ENCODE peak calls at places on chromosome 5, in ten cellular contexts. H is GM06990; D is activated CD8-positive, alpha-beta memory T cell treated with anti-CD3 and anti-CD28 coated beads for 1 hour; X is fibroblast of lung; P is H1; U is iPS-NIHi11; G is RPMI8226; Q is germinal center; E is substantia nigra; B is aorta. R is an unnamed sample.

GRCh38 chr5:172902497-172903472 is 56.4 kb upstream of the RPL26L1 start:
- DNase-seq in U (peak), Q (no peak), G (no peak), X (peak), E (no peak), D (no peak), H (no peak), B (peak), P (peak), R (peak)

GRCh38 chr5:17828709-17829108 is 194.4 kb downstream of the TAF11L14 start:
- DNase-seq in Q (no peak), G (no peak), U (no peak), P (no peak), D (no peak), E (no peak), X (no peak), B (no peak), H (no peak), R (no peak)

GRCh38 chr5:131545856-131546255 is 89.2 kb downstream of the RAPGEF6 start:
- DNase-seq in B (no peak), D (no peak), E (no peak), H (no peak), Q (no peak), U (no peak), X (peak), P (no peak), G (no peak), R (peak)

GRCh38 chr5:38607396-38607795 is 51.0 kb upstream of the LIFR start:
- DNase-seq in P (no peak), D (no peak), U (no peak), Q (no peak), H (no peak), X (peak), G (no peak), B (no peak), E (no peak), R (peak)

GRCh38 chr5:96691503-96692303 is 29.5 kb downstream of the CAST start:
- DNase-seq in U (no peak), P (no peak), H (no peak), G (no peak), Q (no peak), X (no peak), D (no peak), B (no peak), E (no peak), R (no peak)

GRCh38 chr5:43409809-43410271 is 2.4 kb downstream of the CCL28 start:
- DNase-seq in H (no peak), P (no peak), D (no peak), X (no peak), G (no peak), U (no peak), Q (no peak), B (no peak), E (no peak), R (no peak)

GRCh38 chr5:113123563-113123962 is 147.0 kb downstream of the DCP2 start:
- DNase-seq in B (no peak), Q (peak), E (no peak), D (no peak), U (peak), G (no peak), P (no peak), X (no peak), H (no peak), R (peak)

GRCh38 chr5:141084487-141084989 is 9.9 kb upstream of the PCDHB2 start:
- DNase-seq in E (no peak), P (peak), G (peak), Q (no peak), H (no peak), B (no peak), D (no peak), X (peak), U (peak), R (no peak)

GRCh38 chr5:95414441-95414840 is 23.3 kb downstream of the FAM81B start:
- DNase-seq in U (no peak), E (no peak), G (no peak), Q (no peak), B (no peak), D (no peak), H (no peak), X (no peak), P (no peak), R (no peak)

GRCh38 chr5:51039915-51040314 is 343.3 kb upstream of the ISL1 start:
- DNase-seq in X (no peak), H (no peak), B (no peak), G (no peak), D (no peak), E (no peak), P (no peak), Q (no peak), U (no peak), R (no peak)

GRCh38 chr5:149550267-149550582 is 1.0 kb downstream of the CSNK1A1 start:
- DNase-seq in D (no peak), B (no peak), U (no peak), E (no peak), H (no peak), G (peak), X (peak), P (no peak), Q (peak), R (peak)

GRCh38 chr5:59765446-59765845 is 128.1 kb downstream of the PDE4D start:
- DNase-seq in B (no peak), D (no peak), X (no peak), Q (no peak), U (no peak), E (no peak), H (no peak), P (no peak), G (no peak), R (no peak)

GRCh38 chr5:76081811-76082783 is 1.1 kb upstream of the SV2C start:
- DNase-seq in H (no peak), X (no peak), D (no peak), B (peak), E (no peak), U (peak), P (peak), Q (no peak), G (no peak), R (peak)

GRCh38 chr5:35803221-35803651 is 53.5 kb upstream of the IL7R start:
- DNase-seq in G (no peak), E (peak), D (no peak), U (peak), P (peak), Q (no peak), H (no peak), X (peak), B (no peak), R (peak)

GRCh38 chr5:135033026-135033861 is 784 bp downstream of the PITX1 start:
- DNase-seq in U (no peak), H (no peak), X (peak), Q (no peak), E (no peak), G (no peak), P (peak), B (peak), D (no peak), R (peak)

GRCh38 chr5:41707853-41708603 is 162.2 kb downstream of the OXCT1 start:
- DNase-seq in G (peak), P (peak), X (peak), B (no peak), H (no peak), E (no peak), Q (no peak), D (no peak), U (peak), R (peak)

GRCh38 chr5:78527054-78527884 is 121.3 kb downstream of the LHFPL2 start:
- DNase-seq in D (no peak), U (no peak), E (no peak), Q (no peak), X (peak), P (no peak), B (no peak), H (no peak), G (no peak), R (peak)

GRCh38 chr5:58543723-58544122 is 39.2 kb upstream of the RAB3C start:
- DNase-seq in E (no peak), Q (no peak), X (no peak), H (no peak), B (no peak), U (no peak), D (no peak), P (no peak), G (no peak), R (no peak)

GRCh38 chr5:112684737-112685136 is 52.9 kb upstream of the APC start:
- DNase-seq in E (no peak), Q (no peak), U (no peak), G (no peak), D (no peak), B (no peak), P (no peak), X (peak), H (no peak), R (peak)

GRCh38 chr5:88660947-88661869 is 221.8 kb downstream of the MEF2C start:
- DNase-seq in Q (peak), E (no peak), G (peak), P (peak), B (peak), H (peak), U (peak), X (peak), D (no peak), R (peak)

GRCh38 chr5:55410840-55411239 is 103.1 kb downstream of the MTREX start:
- DNase-seq in Q (no peak), B (no peak), H (peak), X (no peak), E (no peak), G (no peak), D (no peak), U (no peak), P (no peak), R (no peak)